ENCODE peak calls at places on chromosomes 3 and 15, in four cellular contexts. T is upper lobe of left lung, S is HepG2, N is A549. M is an unnamed sample. For H3K4me1, the result is how much of the 10 kb centered on the place peaks cover.

GRCh38 chr3:144522461-144522860 is 550.8 kb downstream of the DIPK2A start:
- ATAC-seq in N (no peak), T (no peak), S (no peak), M (no peak)

GRCh38 chr3:40396406-40396805 is 9.4 kb downstream of the ENTPD3 start:
- ATAC-seq in S (no peak), N (no peak), T (no peak), M (no peak)

GRCh38 chr3:174891524-174892203 is 32.5 kb downstream of the NAALADL2 start:
- ATAC-seq in T (peak), N (peak), S (no peak), M (no peak)

GRCh38 chr15:61857169-61857829 is 202.9 kb downstream of the VPS13C start:
- ATAC-seq in S (no peak), T (no peak), N (no peak), M (no peak)

GRCh38 chr3:187713504-187713903 is 11.1 kb upstream of the RTP2 start:
- ATAC-seq in T (peak), S (peak), N (no peak), M (peak)

GRCh38 chr3:2771193-2771592 is 339.0 kb downstream of the IL5RA start:
- ATAC-seq in S (no peak), T (no peak), N (no peak), M (no peak)

GRCh38 chr3:161759444-161759843 is 262.8 kb downstream of the OTOL1 start:
- ATAC-seq in S (no peak), T (no peak), N (no peak), M (no peak)

GRCh38 chr3:134802428-134803050 is 7.5 kb downstream of the EPHB1 start:
- ATAC-seq in T (no peak), N (no peak), S (no peak), M (no peak)

GRCh38 chr3:29731050-29731449 is 450.2 kb downstream of the RBMS3 start:
- ATAC-seq in T (no peak), S (no peak), N (no peak), M (no peak)

GRCh38 chr3:45741742-45742141 is 52.5 kb downstream of the SACM1L start:
- ATAC-seq in T (no peak), N (no peak), S (no peak), M (no peak)

GRCh38 chr15:91302588-91303439 is 202.8 kb downstream of the SV2B start:
- ATAC-seq in N (peak), T (peak), S (peak), M (peak)

GRCh38 chr3:124574012-124574411 is 156.2 kb upstream of the UMPS start:
- ATAC-seq in N (no peak), S (no peak), T (no peak), M (no peak)

GRCh38 chr3:45042162-45042561 is 16.1 kb downstream of the CLEC3B start:
- ATAC-seq in N (no peak), S (no peak), T (no peak), M (no peak)

DNA sequence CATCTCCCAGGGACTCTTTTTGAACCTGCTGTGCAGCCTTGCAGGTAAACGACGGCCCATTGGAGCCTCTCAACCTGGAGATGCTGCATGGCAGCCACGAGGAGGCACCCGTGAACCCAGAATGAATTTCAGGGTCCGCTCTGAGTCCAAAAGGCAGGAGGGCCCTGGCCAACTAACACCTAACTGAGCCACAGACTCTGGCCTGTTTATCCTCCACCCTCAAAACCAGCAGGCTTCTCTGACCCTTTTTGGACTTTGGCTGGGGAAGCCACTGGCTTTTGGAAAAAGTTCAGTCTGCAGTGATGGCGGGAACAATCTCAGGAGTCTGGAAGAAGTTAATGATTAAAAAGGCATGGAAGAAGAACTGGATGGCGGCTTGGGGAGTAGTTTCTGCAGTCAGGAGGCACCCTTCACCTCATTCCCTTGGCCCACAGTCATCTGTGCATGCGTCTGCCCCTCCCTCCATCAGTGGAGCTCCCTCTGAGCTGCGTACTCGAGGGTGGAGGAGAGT is 4.1 kb downstream of the PXYLP1 start:
- ATAC-seq in T (no peak), S (peak), N (no peak), M (no peak)
- H3K4me1 ChIP-seq in T (under half), S (half or more), N (under half), M (under half)

GRCh38 chr15:94242257-94242656 is 10.9 kb downstream of the MCTP2 start:
- ATAC-seq in N (no peak), S (no peak), T (no peak), M (no peak)
- TF ChIP-seq EP300 in N (no peak), S (no peak), T (no peak), M (no peak)

GRCh38 chr3:186260726-186261125 is 101.3 kb downstream of the DGKG start:
- ATAC-seq in N (no peak), T (no peak), S (no peak), M (no peak)

GRCh38 chr3:186258968-186259367 is 103.1 kb downstream of the DGKG start:
- ATAC-seq in T (no peak), N (no peak), S (no peak), M (no peak)

GRCh38 chr3:186259612-186260383 is 102.2 kb downstream of the DGKG start:
- ATAC-seq in N (peak), T (peak), S (peak), M (peak)

GRCh38 chr3:186264608-186265400 is 97.2 kb downstream of the DGKG start:
- ATAC-seq in N (no peak), T (no peak), S (no peak), M (peak)

GRCh38 chr3:186261638-186262037 is 100.4 kb downstream of the DGKG start:
- ATAC-seq in T (no peak), S (no peak), N (no peak), M (no peak)
- TF ChIP-seq CTCF in T (no peak), S (peak), N (peak), M (no peak)

GRCh38 chr3:100103558-100104441 is 10.5 kb downstream of the FILIP1L start:
- ATAC-seq in S (no peak), N (no peak), T (peak), M (no peak)

GRCh38 chr3:100104442-100104798 is 9.9 kb downstream of the FILIP1L start:
- ATAC-seq in S (no peak), N (no peak), T (no peak), M (no peak)

GRCh38 chr3:100100454-100100853 is 13.8 kb downstream of the FILIP1L start:
- ATAC-seq in N (no peak), S (no peak), T (no peak), M (no peak)

GRCh38 chr3:100104817-100105413 is 9.4 kb downstream of the FILIP1L start:
- ATAC-seq in S (no peak), N (no peak), T (no peak), M (no peak)

DNA sequence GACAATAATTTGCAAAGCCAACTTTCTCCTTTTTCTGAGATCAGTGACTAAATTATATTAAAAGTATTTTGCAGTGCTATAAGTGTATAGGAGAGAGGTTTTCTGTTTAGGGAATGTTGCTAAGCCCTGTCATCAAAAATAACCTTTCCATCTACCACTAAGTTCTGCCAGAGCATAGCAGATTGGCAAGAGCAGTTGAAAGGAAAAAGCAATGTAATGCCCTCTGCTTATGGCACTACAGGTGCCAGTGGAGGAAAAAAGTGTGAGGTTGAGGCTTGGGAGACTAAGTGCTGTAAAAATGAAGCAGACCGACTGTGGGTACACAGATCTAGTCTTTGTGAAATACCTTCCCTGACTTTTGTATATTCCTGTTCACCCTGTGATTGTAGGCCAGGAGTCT is 11.5 kb downstream of the FILIP1L start:
- ATAC-seq in N (no peak), T (no peak), S (no peak), M (no peak)
- H3K4me1 ChIP-seq in N (under half), T (under half), S (half or more), M (under half)

GRCh38 chr15:72169236-72169920 is 28.2 kb downstream of the GRAMD2A start:
- ATAC-seq in N (no peak), S (peak), T (peak), M (no peak)
- TF ChIP-seq EP300 in N (no peak), S (no peak), T (no peak), M (no peak)

M was measured in gastroesophageal sphincter.